ENCODE peak calls at places on chromosomes 6 and 20, in five cellular contexts. J is psoas muscle; E is BJ; M is T-helper 9 cell; V is activated CD8-positive, alpha-beta memory T cell treated with anti-CD3 and anti-CD28 coated beads for 4 hours. D is an unnamed sample.

GRCh38 chr6:72946766-72947165 is 278.5 kb downstream of the KHDC1L start:
- DNase-seq in J (no peak), E (no peak), V (no peak), M (no peak), D (no peak)

GRCh38 chr6:104126621-104127020 is 733.1 kb downstream of the HACE1 start:
- DNase-seq in J (no peak), E (no peak), V (no peak), M (no peak), D (no peak)

GRCh38 chr6:126919947-126920346 is 198.5 kb upstream of the RSPO3 start:
- DNase-seq in M (no peak), J (no peak), V (no peak), E (peak), D (no peak)

GRCh38 chr6:164927288-164928040 is 381.9 kb downstream of the C6orf118 start:
- DNase-seq in E (no peak), M (peak), V (peak), J (peak), D (peak)

GRCh38 chr6:156024339-156024738 is 568.7 kb upstream of the NOX3 start:
- DNase-seq in E (no peak), V (no peak), J (no peak), M (no peak), D (no peak)

GRCh38 chr6:107866606-107867301 is 42.6 kb upstream of the SCML4 start:
- DNase-seq in E (no peak), V (no peak), M (no peak), J (no peak), D (no peak)

GRCh38 chr20:20843982-20844381 is 131.5 kb upstream of the RALGAPA2 start:
- DNase-seq in M (no peak), V (no peak), J (no peak), E (no peak), D (no peak)

GRCh38 chr6:13559251-13559650 is 15.2 kb upstream of the SIRT5 start:
- DNase-seq in J (no peak), M (no peak), E (no peak), V (no peak), D (no peak)

GRCh38 chr6:132673376-132674094 is 14.6 kb upstream of the TAAR1 start:
- DNase-seq in E (no peak), J (no peak), V (no peak), M (no peak), D (no peak)

GRCh38 chr20:63132131-63132714 is 83.7 kb downstream of the YTHDF1 start:
- DNase-seq in E (no peak), J (no peak), V (no peak), M (no peak), D (no peak)

GRCh38 chr6:5999688-6000608 is 6.8 kb downstream of the NRN1 start:
- DNase-seq in V (no peak), M (no peak), J (no peak), E (no peak), D (no peak)

GRCh38 chr6:29653452-29654038 is 3.3 kb upstream of the MOG start:
- DNase-seq in V (no peak), E (no peak), M (peak), J (no peak), D (no peak)

GRCh38 chr6:3898270-3898994 is 49.3 kb downstream of the FAM50B start:
- DNase-seq in E (no peak), M (no peak), J (no peak), V (no peak), D (no peak)

GRCh38 chr6:91926827-91927226 is 1340.0 kb upstream of the MAP3K7 start:
- DNase-seq in V (no peak), E (no peak), M (no peak), J (no peak), D (no peak)

GRCh38 chr6:38997128-38997761 is 51.3 kb upstream of the GLP1R start:
- DNase-seq in M (peak), J (no peak), E (no peak), V (no peak), D (no peak)

GRCh38 chr20:50837532-50838321 is 42.9 kb downstream of the BCAS4 start:
- DNase-seq in J (no peak), M (no peak), E (peak), V (no peak), D (no peak)

GRCh38 chr20:44271915-44272663 is 25.0 kb downstream of the GDAP1L1 start:
- DNase-seq in M (peak), J (no peak), E (no peak), V (no peak), D (no peak)

GRCh38 chr6:1871936-1872335 is 262.2 kb downstream of the FOXC1 start:
- DNase-seq in V (no peak), M (no peak), E (no peak), J (peak), D (no peak)

GRCh38 chr20:50731930-50732690 is 730 bp downstream of the PARD6B start:
- DNase-seq in M (no peak), E (no peak), V (no peak), J (no peak), D (no peak)

GRCh38 chr20:45959956-45960630 is 11.9 kb downstream of the ZNF335 start:
- DNase-seq in V (no peak), M (no peak), J (no peak), E (no peak), D (no peak)

GRCh38 chr20:25015986-25016385 is 23.4 kb upstream of the APMAP start:
- DNase-seq in M (no peak), J (no peak), V (no peak), E (no peak), D (no peak)

GRCh38 chr20:43558412-43559146 is at the start of gene SGK2:
- DNase-seq in V (no peak), M (no peak), E (no peak), J (no peak), D (no peak)

GRCh38 chr6:132780770-132781371 is 17.6 kb downstream of the SLC18B1 start:
- DNase-seq in J (no peak), V (no peak), M (no peak), E (no peak), D (no peak)

GRCh38 chr6:16498957-16499356 is 260.6 kb downstream of the GMPR start:
- DNase-seq in J (no peak), M (no peak), V (no peak), E (no peak), D (no peak)

GRCh38 chr6:34465551-34466241 is at the start of gene PACSIN1:
- DNase-seq in J (no peak), E (no peak), V (no peak), M (no peak), D (no peak)

GRCh38 chr6:155993248-155993647 is 537.6 kb upstream of the NOX3 start:
- DNase-seq in M (no peak), E (no peak), V (no peak), J (no peak), D (no peak)

GRCh38 chr6:145789443-145789842 is 25.2 kb downstream of the FBXO30 start:
- DNase-seq in V (no peak), M (no peak), J (peak), E (no peak), D (no peak)

GRCh38 chr6:90098025-90098474 is 198.6 kb downstream of the BACH2 start:
- DNase-seq in J (peak), E (peak), M (no peak), V (no peak), D (no peak)

GRCh38 chr6:1481326-1481725 is 92.0 kb downstream of the FOXF2 start:
- DNase-seq in E (peak), M (no peak), V (no peak), J (no peak), D (no peak)

GRCh38 chr6:144566868-144567615 is 281.9 kb downstream of the UTRN start:
- DNase-seq in M (no peak), J (no peak), V (no peak), E (no peak), D (no peak)

GRCh38 chr6:155185544-155185943 is 78.3 kb upstream of the CLDN20 start:
- DNase-seq in M (no peak), V (no peak), E (no peak), J (no peak), D (no peak)

GRCh38 chr20:2468581-2469407 is 1.8 kb downstream of the SNRPB start:
- DNase-seq in M (no peak), J (no peak), V (no peak), E (no peak), D (no peak)

D was measured in activated T-helper 1 cell treated with Interleukin-2 at 50 U/mL for 16 hours.